ENCODE peak calls at places on chromosomes 12 and 14, in five cellular contexts. J, C, W, R and S are unnamed samples.

GRCh38 chr14:104333903-104334811 is 195.8 kb downstream of the KIF26A start:
- DNase-seq in J (no peak), C (no peak), W (no peak), R (no peak), S (no peak)

GRCh38 chr12:32906407-32907165 is 10.0 kb upstream of the PKP2 start:
- DNase-seq in J (no peak), C (no peak), W (no peak), R (no peak), S (no peak)

GRCh38 chr12:64099430-64099829 is 122.7 kb downstream of the KICS2 start:
- DNase-seq in J (peak), C (no peak), W (no peak), R (no peak), S (peak)

GRCh38 chr12:123815968-123816367 is 53.9 kb downstream of the DNAH10 start:
- DNase-seq in J (no peak), C (no peak), W (no peak), R (no peak), S (no peak)

GRCh38 chr14:71588028-71588427 is 344.2 kb upstream of the RGS6 start:
- DNase-seq in J (peak), C (no peak), W (no peak), R (no peak), S (peak)

GRCh38 chr14:64910847-64911495 is 3.3 kb upstream of the CHURC1 start:
- DNase-seq in J (peak), C (peak), W (peak), R (no peak), S (peak)

GRCh38 chr12:50579757-50580267 is 75.0 kb downstream of the DIP2B start:
- DNase-seq in J (peak), C (no peak), W (no peak), R (no peak), S (peak)

GRCh38 chr12:59973515-59973914 is 377.7 kb downstream of the SLC16A7 start:
- DNase-seq in J (peak), C (no peak), W (no peak), R (no peak), S (peak)

GRCh38 chr14:61342486-61342885 is 21.1 kb downstream of the PRKCH start:
- DNase-seq in J (no peak), C (no peak), W (no peak), R (peak), S (no peak)

GRCh38 chr12:98154850-98155249 is 360.5 kb upstream of the TMPO start:
- DNase-seq in J (peak), C (peak), W (peak), R (no peak), S (peak)

GRCh38 chr12:90280033-90280432 is 571.4 kb upstream of the ATP2B1 start:
- DNase-seq in J (peak), C (no peak), W (no peak), R (no peak), S (peak)

GRCh38 chr14:37254411-37254947 is 56.7 kb downstream of the MIPOL1 start:
- DNase-seq in J (no peak), C (no peak), W (no peak), R (no peak), S (no peak)

GRCh38 chr12:1878214-1878613 is 40.2 kb downstream of the CACNA2D4 start:
- DNase-seq in J (no peak), C (no peak), W (peak), R (no peak), S (no peak)

GRCh38 chr14:104845834-104846441 is 19.1 kb upstream of the CEP170B start:
- DNase-seq in J (no peak), C (no peak), W (no peak), R (no peak), S (no peak)

GRCh38 chr14:22168092-22168955 is 420.7 kb downstream of the DAD1 start:
- DNase-seq in J (no peak), C (no peak), W (no peak), R (no peak), S (no peak)

GRCh38 chr12:138898-139534 is 72.4 kb downstream of the IQSEC3 start:
- DNase-seq in J (no peak), C (no peak), W (no peak), R (no peak), S (peak)

GRCh38 chr14:104246401-104247335 is 108.3 kb downstream of the KIF26A start:
- DNase-seq in J (no peak), C (no peak), W (no peak), R (no peak), S (no peak)

GRCh38 chr12:107441906-107442305 is 243.7 kb upstream of the PWP1 start:
- DNase-seq in J (no peak), C (no peak), W (no peak), R (no peak), S (peak)

GRCh38 chr14:76699209-76699608 is 62.1 kb upstream of the VASH1 start:
- DNase-seq in J (no peak), C (no peak), W (no peak), R (no peak), S (no peak)

GRCh38 chr14:69269381-69269780 is 9.4 kb downstream of the GALNT16 start:
- DNase-seq in J (no peak), C (no peak), W (no peak), R (no peak), S (no peak)

GRCh38 chr14:61564623-61565091 is 130.7 kb upstream of the HIF1A start:
- DNase-seq in J (peak), C (no peak), W (no peak), R (no peak), S (peak)

GRCh38 chr12:114671664-114672476 is 12.1 kb downstream of the TBX3 start:
- DNase-seq in J (peak), C (no peak), W (no peak), R (no peak), S (peak)

GRCh38 chr12:65695077-65695865 is 129.0 kb upstream of the HMGA2 start:
- DNase-seq in J (peak), C (no peak), W (no peak), R (no peak), S (peak)

GRCh38 chr14:59107819-59108218 is 80.6 kb upstream of the DAAM1 start:
- DNase-seq in J (no peak), C (no peak), W (no peak), R (no peak), S (peak)

GRCh38 chr14:56751471-56751870 is 58.8 kb downstream of the OTX2 start:
- DNase-seq in J (no peak), C (no peak), W (peak), R (no peak), S (no peak)

GRCh38 chr12:89880695-89881350 is 172.2 kb upstream of the ATP2B1 start:
- DNase-seq in J (no peak), C (no peak), W (no peak), R (no peak), S (no peak)

GRCh38 chr14:80136358-80136757 is 74.9 kb downstream of the DIO2 start:
- DNase-seq in J (peak), C (no peak), W (no peak), R (no peak), S (no peak)

GRCh38 chr14:88551094-88551870 is 3.5 kb downstream of the PTPN21 start:
- DNase-seq in J (peak), C (peak), W (peak), R (peak), S (peak)

GRCh38 chr12:41014643-41015020 is 173.5 kb upstream of the PDZRN4 start:
- DNase-seq in J (no peak), C (no peak), W (no peak), R (no peak), S (no peak)